ENCODE peak calls at places on chromosomes 7 and 10, in ten cellular contexts. Q is activated CD4-positive, alpha-beta T cell treated with anti-CD3 and anti-CD28 coated beads, Interleukin-2, amount 10 ng/mL, durations not matched to agents 24 days and 14 days; A is IMR-90; N is COLO829; Y is HT-29; M is hepatocyte; F is EH; S is ovary; W is ELR; I is Ammon's horn. Z is an unnamed sample.

GRCh38 chr7:152382244-152382643 is 53.6 kb downstream of the KMT2C start:
- DNase-seq in Q (no peak), A (no peak), N (no peak), Y (no peak), M (no peak), F (no peak), S (no peak), W (no peak), I (no peak), Z (no peak)

GRCh38 chr7:97421307-97421905 is 303.9 kb downstream of the SDHAF3 start:
- DNase-seq in Q (no peak), A (no peak), N (no peak), Y (no peak), M (no peak), F (no peak), S (no peak), W (no peak), I (no peak), Z (no peak)

GRCh38 chr7:150340024-150340749 is 1.2 kb downstream of the RARRES2 start:
- DNase-seq in Q (no peak), A (peak; percentile 42), N (no peak), Y (peak; percentile 73), M (peak; percentile 69), F (peak; percentile 64), S (peak; percentile 75), W (no peak), I (no peak), Z (no peak)

GRCh38 chr7:134128829-134129228 is 1.7 kb downstream of the LRGUK start:
- DNase-seq in Q (no peak), A (no peak), N (no peak), Y (no peak), M (no peak), F (no peak), S (no peak), W (no peak), I (no peak), Z (no peak)

GRCh38 chr10:72140174-72140573 is 51.8 kb upstream of the SPOCK2 start:
- DNase-seq in Q (no peak), A (no peak), N (no peak), Y (no peak), M (no peak), F (no peak), S (no peak), W (no peak), I (no peak), Z (no peak)

GRCh38 chr10:68561804-68562649 is 1.9 kb downstream of the TET1 start:
- DNase-seq in Q (no peak), A (no peak), N (no peak), Y (no peak), M (peak; percentile 54), F (peak; percentile 45), S (peak; percentile 48), W (peak; percentile 49), I (no peak), Z (peak; percentile 11)

GRCh38 chr10:102413053-102413705 is 5.4 kb downstream of the PSD start:
- DNase-seq in Q (peak; percentile 89), A (no peak), N (no peak), Y (no peak), M (no peak), F (peak; percentile 31), S (no peak), W (peak; percentile 57), I (peak; percentile 67), Z (no peak)

GRCh38 chr7:95723583-95724180 is 48.7 kb upstream of the DYNC1I1 start:
- DNase-seq in Q (no peak), A (peak; percentile 13), N (peak; percentile 82), Y (peak; percentile 75), M (peak; percentile 75), F (peak; percentile 33), S (peak; percentile 47), W (peak; percentile 59), I (peak; percentile 83), Z (peak; percentile 72)

GRCh38 chr7:93218997-93219827 is 7.1 kb downstream of the HEPACAM2 start:
- DNase-seq in Q (no peak), A (no peak), N (no peak), Y (no peak), M (no peak), F (no peak), S (no peak), W (no peak), I (no peak), Z (no peak)

GRCh38 chr10:131147301-131147975 is 164.1 kb downstream of the TCERG1L start:
- DNase-seq in Q (no peak), A (no peak), N (no peak), Y (no peak), M (no peak), F (no peak), S (peak; percentile 34), W (no peak), I (no peak), Z (no peak)

GRCh38 chr7:6167004-6167551 is 105.3 kb downstream of the CYTH3 start:
- DNase-seq in Q (no peak), A (no peak), N (no peak), Y (no peak), M (no peak), F (no peak), S (no peak), W (no peak), I (no peak), Z (no peak)

GRCh38 chr7:155652156-155653124 is 8.0 kb downstream of the RBM33 start:
- DNase-seq in Q (no peak), A (peak; percentile 76), N (no peak), Y (no peak), M (no peak), F (peak; percentile 52), S (no peak), W (peak; percentile 67), I (no peak), Z (peak; percentile 76)

GRCh38 chr10:22824520-22824919 is 103.3 kb upstream of the ARMC3 start:
- DNase-seq in Q (no peak), A (no peak), N (no peak), Y (no peak), M (no peak), F (no peak), S (no peak), W (peak; percentile 23), I (no peak), Z (peak; percentile 14)

GRCh38 chr10:59913547-59914237 is 7.3 kb upstream of the CCDC6 start:
- DNase-seq in Q (no peak), A (no peak), N (no peak), Y (peak; percentile 4), M (no peak), F (no peak), S (no peak), W (no peak), I (no peak), Z (no peak)

GRCh38 chr10:96324447-96324846 is 20.2 kb downstream of the DNTT start:
- DNase-seq in Q (no peak), A (no peak), N (no peak), Y (no peak), M (no peak), F (no peak), S (no peak), W (no peak), I (no peak), Z (no peak)

GRCh38 chr7:20647051-20647450 is 31.6 kb downstream of the ABCB5 start:
- DNase-seq in Q (no peak), A (no peak), N (peak; percentile 42), Y (no peak), M (no peak), F (no peak), S (no peak), W (no peak), I (no peak), Z (no peak)

GRCh38 chr10:132163278-132163765 is 23.4 kb upstream of the DPYSL4 start:
- DNase-seq in Q (peak; percentile 90), A (no peak), N (peak; percentile 35), Y (peak; percentile 56), M (no peak), F (peak; percentile 31), S (peak; percentile 36), W (peak; percentile 30), I (no peak), Z (no peak)

GRCh38 chr10:70417568-70417967 is 13.6 kb downstream of the EIF4EBP2 start:
- DNase-seq in Q (no peak), A (peak; percentile 52), N (no peak), Y (no peak), M (no peak), F (no peak), S (no peak), W (peak; percentile 27), I (no peak), Z (peak; percentile 30)

GRCh38 chr7:2158331-2159175 is 74.2 kb downstream of the MAD1L1 start:
- DNase-seq in Q (no peak), A (no peak), N (no peak), Y (no peak), M (no peak), F (no peak), S (peak; percentile 30), W (no peak), I (no peak), Z (no peak)

GRCh38 chr10:6202098-6202683 is 541 bp upstream of the PFKFB3 start:
- DNase-seq in Q (no peak), A (no peak), N (no peak), Y (no peak), M (no peak), F (no peak), S (no peak), W (no peak), I (no peak), Z (no peak)

GRCh38 chr10:29962451-29962850 is 96.9 kb downstream of the JCAD start:
- DNase-seq in Q (no peak), A (no peak), N (no peak), Y (no peak), M (no peak), F (no peak), S (no peak), W (no peak), I (no peak), Z (no peak)

GRCh38 chr10:92419740-92420553 is 129.0 kb downstream of the MARCHF5 start:
- DNase-seq in Q (no peak), A (peak; percentile 31), N (no peak), Y (no peak), M (peak; percentile 42), F (peak; percentile 53), S (peak; percentile 67), W (peak; percentile 50), I (no peak), Z (peak; percentile 29)

GRCh38 chr7:122949186-122949585 is 46.3 kb downstream of the TAS2R16 start:
- DNase-seq in Q (no peak), A (no peak), N (no peak), Y (no peak), M (no peak), F (no peak), S (no peak), W (no peak), I (no peak), Z (no peak)

GRCh38 chr7:101426303-101427011 is 63.8 kb downstream of the COL26A1 start:
- DNase-seq in Q (no peak), A (no peak), N (no peak), Y (no peak), M (no peak), F (no peak), S (no peak), W (no peak), I (no peak), Z (peak; percentile 84)

GRCh38 chr10:15209827-15210509 is 41.5 kb upstream of the NMT2 start:
- DNase-seq in Q (peak; percentile 94), A (peak; percentile 74), N (peak; percentile 55), Y (peak; percentile 75), M (peak; percentile 90), F (peak; percentile 70), S (peak; percentile 75), W (peak; percentile 89), I (peak; percentile 91), Z (peak; percentile 74)

GRCh38 chr7:137870078-137870477 is 23.3 kb upstream of the DGKI start:
- DNase-seq in Q (peak; percentile 6), A (no peak), N (no peak), Y (no peak), M (no peak), F (no peak), S (no peak), W (no peak), I (no peak), Z (no peak)

GRCh38 chr7:142632291-142633134 is 116.8 kb upstream of the PRSS1 start:
- DNase-seq in Q (peak; percentile 86), A (peak; percentile 60), N (peak; percentile 92), Y (peak; percentile 97), M (peak; percentile 79), F (peak; percentile 67), S (peak; percentile 49), W (peak; percentile 78), I (peak; percentile 74), Z (peak; percentile 73)

GRCh38 chr7:138350103-138350700 is 109.9 kb upstream of the TRIM24 start:
- DNase-seq in Q (no peak), A (no peak), N (no peak), Y (no peak), M (no peak), F (no peak), S (no peak), W (no peak), I (no peak), Z (no peak)